ENCODE peak calls at places on chromosome 20, in nine cellular contexts. J is IMR-90, G is tibial artery, S is pancreas, K is lower lobe of right lung, U is brain microvascular endothelial cell, Y is PC-9, H is foreskin keratinocyte, W is mammary epithelial cell. D is an unnamed sample.

GRCh38 chr20:22389836-22390542 is 194.4 kb downstream of the FOXA2 start:
- DNase-seq in U (no peak), S (peak), J (no peak), Y (peak), G (no peak), W (peak), H (peak), K (peak), D (peak)

GRCh38 chr20:13868331-13868730 is 83.5 kb downstream of the NDUFAF5 start:
- DNase-seq in J (peak), S (no peak), G (peak), Y (no peak), W (peak), K (no peak), H (peak), U (peak), D (no peak)

GRCh38 chr20:4809707-4810106 is 88.0 kb downstream of the PRND start:
- DNase-seq in H (no peak), K (no peak), W (no peak), Y (no peak), G (no peak), J (no peak), U (no peak), S (no peak), D (no peak)

GRCh38 chr20:39066464-39066863 is 104.3 kb downstream of the DHX35 start:
- DNase-seq in U (no peak), G (no peak), J (no peak), K (no peak), H (no peak), Y (no peak), S (no peak), W (no peak), D (no peak)

GRCh38 chr20:11891081-11891826 is 26.4 kb upstream of the BTBD3 start:
- DNase-seq in U (peak), J (peak), G (peak), Y (peak), S (peak), W (peak), K (peak), H (peak), D (peak)

GRCh38 chr20:24609757-24610156 is 140.3 kb downstream of the SYNDIG1 start:
- DNase-seq in Y (no peak), G (no peak), J (no peak), S (no peak), K (no peak), W (peak), U (no peak), H (no peak), D (no peak)

GRCh38 chr20:38021373-38021772 is 11.9 kb downstream of the TTI1 start:
- DNase-seq in K (no peak), W (no peak), H (no peak), Y (no peak), U (no peak), J (peak), G (no peak), S (no peak), D (no peak)

GRCh38 chr20:45972500-45973183 is 639 bp upstream of the ZNF335 start:
- DNase-seq in W (no peak), S (no peak), J (no peak), G (no peak), Y (no peak), K (peak), H (peak), U (no peak), D (peak)

GRCh38 chr20:10314198-10314597 is 95.6 kb downstream of the SNAP25 start:
- DNase-seq in J (peak), G (no peak), H (no peak), S (no peak), Y (no peak), W (no peak), U (peak), K (no peak), D (no peak)

GRCh38 chr20:46122516-46123481 is 4.7 kb downstream of the CD40 start:
- DNase-seq in G (no peak), Y (no peak), S (no peak), H (no peak), W (no peak), K (no peak), J (no peak), U (no peak), D (no peak)

GRCh38 chr20:57595041-57596030 is 24.9 kb downstream of the ZBP1 start:
- DNase-seq in S (no peak), G (no peak), K (peak), U (no peak), W (no peak), H (no peak), J (no peak), Y (no peak), D (no peak)
- H3K27ac ChIP-seq in S (no peak), G (no peak), K (no peak), U (no peak), W (no peak), H (no peak), J (no peak), Y (no peak), D (no peak)

GRCh38 chr20:9099372-9099771 is 30.5 kb downstream of the PLCB4 start:
- DNase-seq in U (no peak), H (no peak), W (no peak), S (no peak), Y (no peak), G (no peak), K (no peak), J (no peak), D (no peak)
- TF ChIP-seq CTCF in U (no peak), H (no peak), W (peak), S (no peak), Y (no peak), G (no peak), K (no peak), J (no peak), D (no peak)

GRCh38 chr20:54123587-54124180 is 50.1 kb downstream of the CYP24A1 start:
- DNase-seq in U (peak), S (peak), W (peak), H (peak), G (no peak), Y (peak), K (peak), J (peak), D (peak)
- H3K27ac ChIP-seq in U (peak), S (peak), W (peak), H (peak), G (no peak), Y (peak), K (peak), J (peak), D (peak)

DNA sequence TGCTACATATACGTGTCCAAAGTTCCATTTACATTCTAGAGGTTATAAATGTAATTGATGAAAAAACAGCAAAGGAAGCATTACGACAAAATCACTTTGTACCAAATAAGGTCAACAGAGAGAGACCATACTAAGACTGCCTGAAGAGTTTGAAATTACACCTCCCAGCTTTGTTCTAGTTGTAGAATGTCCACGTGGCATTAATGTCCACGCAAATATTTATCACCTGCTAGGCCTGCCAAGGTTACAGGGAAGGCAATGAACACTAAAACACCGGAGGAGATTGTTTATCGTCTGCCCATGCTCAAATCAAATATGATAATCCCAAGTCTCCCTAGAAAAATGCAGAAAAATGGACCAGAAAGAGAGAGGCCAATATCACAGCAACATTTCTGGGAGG is 6.2 kb downstream of the RALGAPA2 start:
- DNase-seq in Y (no peak), W (no peak), J (no peak), H (no peak), U (no peak), S (no peak), K (no peak), G (no peak), D (no peak)
- TF ChIP-seq CTCF in Y (no peak), W (no peak), J (no peak), H (no peak), U (no peak), S (no peak), K (no peak), G (no peak), D (no peak)

GRCh38 chr20:36575066-36575743 is 1.8 kb downstream of the TGIF2 start:
- DNase-seq in G (no peak), U (peak), Y (peak), K (peak), S (peak), W (peak), J (peak), H (peak), D (peak)

GRCh38 chr20:36572701-36573102 is 695 bp upstream of the TGIF2 start:
- DNase-seq in J (peak), W (peak), G (no peak), K (no peak), Y (no peak), H (peak), S (no peak), U (peak), D (no peak)

GRCh38 chr20:36573798-36574277 is 441 bp downstream of the TGIF2 start:
- DNase-seq in K (peak), W (peak), Y (peak), U (no peak), J (no peak), S (peak), G (no peak), H (no peak), D (no peak)

GRCh38 chr20:36573103-36573797 is at the start of gene TGIF2:
- DNase-seq in H (peak), K (peak), Y (peak), U (peak), G (peak), J (peak), S (peak), W (peak), D (peak)

DNA sequence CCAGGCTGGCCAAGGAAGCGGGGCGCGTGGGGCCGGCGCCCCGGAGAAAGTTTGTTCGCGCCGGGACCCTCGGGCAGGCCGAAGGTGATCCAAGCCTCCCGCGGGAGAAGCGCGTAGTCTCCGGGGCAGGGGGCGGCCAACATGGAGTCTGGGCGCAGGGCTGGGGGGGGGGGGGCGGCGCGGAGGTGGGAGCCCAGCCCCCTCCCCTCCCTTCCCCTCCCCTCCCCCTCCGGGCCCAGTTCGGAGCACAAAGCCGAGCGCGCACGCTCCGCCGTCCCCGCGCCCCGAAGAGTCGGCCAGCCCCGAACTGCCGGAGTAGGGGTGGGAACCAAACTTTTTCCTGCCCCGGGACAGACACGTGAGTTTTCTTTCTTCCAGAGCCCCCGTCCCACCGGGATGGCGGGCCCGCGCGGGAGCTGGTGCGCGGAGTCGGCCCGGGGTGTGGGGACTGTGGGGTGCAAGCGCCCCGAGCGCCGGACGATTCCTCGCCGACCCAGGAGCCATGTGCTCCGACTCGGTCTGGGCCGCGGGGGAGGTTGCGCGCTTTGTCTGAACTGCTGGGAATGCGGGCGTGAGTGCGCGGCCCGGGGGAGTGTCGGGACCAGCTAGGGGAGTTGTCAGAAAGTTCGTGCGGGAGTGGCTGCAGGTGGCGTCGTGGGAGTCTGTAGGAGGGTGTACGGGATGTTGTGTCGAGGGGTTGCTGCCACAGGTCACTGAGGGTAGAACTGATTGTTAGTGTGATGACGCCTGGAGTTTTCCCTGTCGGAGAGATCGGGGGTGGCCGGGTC is 1.1 kb downstream of the TGIF2 start:
- DNase-seq in Y (peak), H (no peak), S (peak), W (peak), J (peak), K (peak), U (peak), G (peak), D (peak)
- H3K27ac ChIP-seq in Y (no peak), H (peak), S (peak), W (peak), J (peak), K (peak), U (peak), G (peak), D (peak)

DNA sequence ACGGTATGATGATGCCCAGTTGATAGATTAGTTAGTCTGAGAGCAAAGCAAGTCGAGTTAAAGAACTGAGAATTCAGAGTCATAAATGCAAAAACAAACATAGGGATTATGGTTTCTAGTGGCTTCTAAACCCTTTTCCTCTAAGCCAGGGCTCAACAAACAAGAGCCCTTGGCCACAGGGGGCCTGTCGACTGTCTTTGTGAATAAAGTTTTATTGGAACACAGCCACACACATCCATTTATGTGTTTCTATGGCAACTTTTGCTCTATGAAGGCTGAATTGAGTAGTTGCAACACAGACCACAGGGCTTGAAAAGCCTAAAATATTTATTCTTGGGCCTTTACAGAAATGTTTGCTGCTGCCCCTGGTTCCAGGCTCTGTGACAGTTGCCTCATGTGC is 76.2 kb downstream of the SLC24A3 start:
- DNase-seq in Y (no peak), G (no peak), U (no peak), S (no peak), J (no peak), K (no peak), W (no peak), H (no peak), D (no peak)
- TF ChIP-seq CTCF in Y (no peak), G (no peak), U (no peak), S (no peak), J (no peak), K (no peak), W (no peak), H (no peak), D (no peak)